ENCODE peak calls at places on chromosome 12, in eight cellular contexts. Z is IMR-90, X is breast epithelium, E is A549, S is right lobe of liver, P is esophagus muscularis mucosa, U is uterus, B is stomach. R is an unnamed sample.

GRCh38 chr12:6635856-6636521 is at the start of gene LPAR5:
- DNase-seq in Z (no peak), X (no peak), E (peak; percentile 48), S (no peak), P (no peak), U (no peak), B (peak; percentile 78), R (no peak)

GRCh38 chr12:15540469-15540872 is 218.2 kb downstream of the PTPRO start:
- DNase-seq in Z (peak; percentile 78), X (no peak), E (no peak), S (no peak), P (no peak), U (no peak), B (no peak), R (no peak)

GRCh38 chr12:102567031-102567985 is 86.9 kb upstream of the IGF1 start:
- DNase-seq in Z (peak; percentile 74), X (no peak), E (peak; percentile 40), S (no peak), P (no peak), U (no peak), B (no peak), R (no peak)

GRCh38 chr12:96295532-96296160 is 101.5 kb downstream of the ELK3 start:
- DNase-seq in Z (no peak), X (no peak), E (no peak), S (no peak), P (no peak), U (no peak), B (no peak), R (no peak)

GRCh38 chr12:62259311-62259992 is 752 bp upstream of the USP15 start:
- DNase-seq in Z (no peak), X (no peak), E (peak; percentile 8), S (no peak), P (no peak), U (no peak), B (no peak), R (no peak)

GRCh38 chr12:58976146-58976545 is 55.8 kb upstream of the LRIG3 start:
- DNase-seq in Z (peak; percentile 11), X (no peak), E (no peak), S (no peak), P (no peak), U (no peak), B (no peak), R (no peak)

GRCh38 chr12:55874465-55874864 is 31.7 kb upstream of the MMP19 start:
- DNase-seq in Z (no peak), X (no peak), E (no peak), S (no peak), P (no peak), U (no peak), B (no peak), R (no peak)

GRCh38 chr12:1346126-1346525 is 248.3 kb downstream of the FBXL14 start:
- DNase-seq in Z (peak; percentile 62), X (no peak), E (no peak), S (no peak), P (no peak), U (no peak), B (no peak), R (no peak)

GRCh38 chr12:12338528-12339168 is 11.4 kb downstream of the MANSC1 start:
- DNase-seq in Z (peak; percentile 35), X (no peak), E (no peak), S (no peak), P (no peak), U (no peak), B (no peak), R (no peak)

GRCh38 chr12:106767954-106768501 is 6.5 kb upstream of the RIC8B start:
- DNase-seq in Z (no peak), X (no peak), E (no peak), S (peak; percentile 77), P (no peak), U (no peak), B (no peak), R (no peak)

GRCh38 chr12:75011120-75011519 is 198.5 kb downstream of the KCNC2 start:
- DNase-seq in Z (no peak), X (no peak), E (no peak), S (no peak), P (no peak), U (no peak), B (no peak), R (no peak)

GRCh38 chr12:85155791-85156190 is 119.6 kb downstream of the LRRIQ1 start:
- DNase-seq in Z (no peak), X (no peak), E (no peak), S (no peak), P (no peak), U (no peak), B (no peak), R (no peak)

GRCh38 chr12:49367381-49368239 is at the start of gene SPATS2:
- DNase-seq in Z (no peak), X (peak; percentile 90), E (no peak), S (no peak), P (peak; percentile 98), U (peak; percentile 94), B (no peak), R (peak; percentile 59)

GRCh38 chr12:1691123-1692007 is 495 bp downstream of the ADIPOR2 start:
- DNase-seq in Z (no peak), X (no peak), E (peak; percentile 39), S (peak; percentile 68), P (no peak), U (peak; percentile 32), B (peak; percentile 46), R (no peak)

GRCh38 chr12:32140867-32141266 is 34.2 kb downstream of the BICD1 start:
- DNase-seq in Z (no peak), X (no peak), E (no peak), S (no peak), P (no peak), U (no peak), B (no peak), R (no peak)

GRCh38 chr12:116381744-116382455 is 104.4 kb upstream of the MED13L start:
- DNase-seq in Z (peak; percentile 98), X (no peak), E (peak; percentile 87), S (no peak), P (no peak), U (no peak), B (no peak), R (no peak)

GRCh38 chr12:93705237-93705636 is 28.1 kb downstream of the CRADD start:
- DNase-seq in Z (no peak), X (no peak), E (no peak), S (no peak), P (no peak), U (no peak), B (no peak), R (no peak)

GRCh38 chr12:97022831-97023230 is 115.8 kb downstream of the NEDD1 start:
- DNase-seq in Z (no peak), X (no peak), E (no peak), S (no peak), P (no peak), U (no peak), B (no peak), R (no peak)

GRCh38 chr12:127455347-127456265 is 811.4 kb upstream of the TMEM132C start:
- DNase-seq in Z (no peak), X (no peak), E (no peak), S (no peak), P (no peak), U (no peak), B (no peak), R (no peak)

DNA sequence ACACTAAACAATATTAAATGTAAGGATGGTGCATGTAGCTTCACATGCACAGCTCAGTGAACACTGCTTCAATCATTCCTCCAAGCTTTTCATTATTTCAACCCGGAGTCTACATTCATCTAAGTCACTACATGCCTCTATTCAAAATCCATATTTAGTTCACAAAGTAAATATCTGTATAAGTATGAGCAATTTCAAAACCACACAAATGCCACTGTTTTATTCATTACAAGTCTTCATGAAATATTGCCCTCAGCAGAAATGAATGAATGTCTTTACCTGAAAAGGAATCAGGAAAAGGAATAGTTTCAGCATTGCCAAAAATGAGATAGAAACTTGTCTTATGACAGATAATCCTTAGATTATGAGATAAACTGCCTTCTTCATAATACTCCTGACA is 149.4 kb downstream of the SLC38A4 start:
- DNase-seq in Z (no peak), X (no peak), E (no peak), S (no peak), P (no peak), U (no peak), B (no peak), R (no peak)
- H3K27ac ChIP-seq in Z (no peak overlapping the region), X (no peak overlapping the region), E (peak overlapping the region; percentile 69), S (no peak overlapping the region), P (no peak overlapping the region), U (no peak overlapping the region), B (no peak overlapping the region), R (peak overlapping the region; percentile 61)

GRCh38 chr12:88338486-88338885 is 196.4 kb downstream of the TMTC3 start:
- DNase-seq in Z (no peak), X (no peak), E (no peak), S (no peak), P (no peak), U (no peak), B (no peak), R (no peak)

GRCh38 chr12:88339254-88339949 is 197.3 kb downstream of the TMTC3 start:
- DNase-seq in Z (peak; percentile 85), X (no peak), E (no peak), S (no peak), P (no peak), U (no peak), B (no peak), R (no peak)

GRCh38 chr12:88336071-88336768 is 194.1 kb downstream of the TMTC3 start:
- DNase-seq in Z (no peak), X (no peak), E (no peak), S (no peak), P (no peak), U (no peak), B (no peak), R (no peak)

GRCh38 chr12:88342434-88342833 is 200.3 kb downstream of the TMTC3 start:
- DNase-seq in Z (no peak), X (no peak), E (no peak), S (no peak), P (no peak), U (no peak), B (no peak), R (no peak)

DNA sequence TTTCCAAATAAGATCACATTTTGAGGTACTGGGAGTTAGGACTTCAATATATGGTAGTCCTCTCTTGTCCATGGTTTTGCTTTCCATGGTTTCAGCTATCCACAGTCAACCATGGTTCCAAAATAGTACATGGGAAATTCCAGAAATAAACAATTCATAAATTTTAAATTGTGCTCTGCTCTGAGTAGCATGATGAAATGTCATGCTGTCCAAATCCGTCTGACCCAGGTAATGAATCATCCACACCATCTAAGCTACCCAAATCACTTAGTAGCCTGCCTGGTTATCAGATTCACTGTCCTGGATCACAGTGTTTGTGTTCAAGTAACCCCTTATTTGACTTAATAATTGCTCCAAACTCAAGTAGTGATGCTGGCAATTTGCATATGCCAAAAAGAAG is 197.9 kb downstream of the TMTC3 start:
- DNase-seq in Z (peak; percentile 28), X (no peak), E (no peak), S (no peak), P (no peak), U (no peak), B (no peak), R (no peak)
- TF ChIP-seq POLR2A in Z (no peak), X (no peak), E (no peak), S (no peak), P (no peak), U (no peak), B (no peak), R (no peak)

GRCh38 chr12:19491863-19492262 is 52.6 kb downstream of the AEBP2 start:
- DNase-seq in Z (no peak), X (no peak), E (no peak), S (no peak), P (no peak), U (no peak), B (no peak), R (no peak)
- H3K27ac ChIP-seq in Z (no peak overlapping the region), X (no peak overlapping the region), E (no peak overlapping the region), S (no peak overlapping the region), P (no peak overlapping the region), U (no peak overlapping the region), B (no peak overlapping the region), R (no peak overlapping the region)

GRCh38 chr12:120686151-120686689 is 729 bp upstream of the MLEC start:
- DNase-seq in Z (peak; percentile 96), X (peak; percentile 97), E (peak; percentile 92), S (peak; percentile 99), P (peak; percentile 99), U (peak; percentile 97), B (peak; percentile 99), R (peak; percentile 93)
- TF ChIP-seq POLR2A in Z (no peak), X (no peak), E (peak; percentile 98), S (peak; percentile 75), P (peak; percentile 24), U (peak; percentile 45), B (no peak), R (no peak)

R was measured in esophagus squamous epithelium.